ENCODE peak calls at places on chromosomes 1 and 21, in seven cellular contexts. E, P, W, D, Z, T and U are unnamed samples.

GRCh38 chr1:183101841-183102276 is 78.6 kb downstream of the LAMC1 start:
- DNase-seq in W (no peak), E (no peak), Z (no peak), T (no peak), P (no peak), D (no peak), U (no peak)

GRCh38 chr1:26126321-26127084 is 14.9 kb downstream of the PDIK1L start:
- DNase-seq in W (no peak), E (no peak), T (no peak), P (peak), Z (no peak), D (no peak), U (peak)

GRCh38 chr1:57844382-57844980 is 420.6 kb upstream of the DAB1 start:
- DNase-seq in E (no peak), Z (no peak), P (no peak), D (no peak), T (no peak), W (no peak), U (no peak)

GRCh38 chr21:26715878-26716506 is 129.2 kb downstream of the ADAMTS1 start:
- DNase-seq in T (peak), W (no peak), E (no peak), P (no peak), Z (peak), D (peak), U (no peak)

GRCh38 chr1:4585216-4585615 is 69.2 kb upstream of the AJAP1 start:
- DNase-seq in P (peak), D (no peak), W (no peak), E (no peak), Z (peak), T (peak), U (peak)

GRCh38 chr1:223125249-223125648 is 17.8 kb downstream of the TLR5 start:
- DNase-seq in Z (no peak), T (no peak), D (no peak), W (no peak), P (no peak), E (no peak), U (no peak)

GRCh38 chr1:110067957-110068645 is 2.4 kb downstream of the ALX3 start:
- DNase-seq in T (no peak), P (no peak), E (peak), Z (no peak), D (no peak), W (no peak), U (peak)

GRCh38 chr1:184075040-184076029 is 23.8 kb downstream of the TSEN15 start:
- DNase-seq in W (no peak), D (peak), P (no peak), E (no peak), T (peak), Z (no peak), U (no peak)

GRCh38 chr1:174788981-174789380 is 210.8 kb upstream of the CACYBP start:
- DNase-seq in E (no peak), Z (no peak), T (no peak), W (peak), D (no peak), P (no peak), U (no peak)

GRCh38 chr1:90720137-90720636 is 3.1 kb upstream of the BARHL2 start:
- DNase-seq in W (no peak), T (no peak), E (no peak), P (no peak), Z (no peak), D (no peak), U (no peak)

GRCh38 chr21:38503588-38503987 is 5.3 kb upstream of the ERG start:
- DNase-seq in T (no peak), Z (no peak), P (no peak), W (peak), D (no peak), E (no peak), U (no peak)

GRCh38 chr1:58789322-58789856 is 5.5 kb upstream of the JUN start:
- DNase-seq in T (no peak), D (no peak), W (no peak), P (no peak), E (no peak), Z (no peak), U (no peak)